ENCODE peak calls at places on chromosomes 6 and 20, in four cellular contexts. E is neural progenitor cell, C is transverse colon, P is left ventricle myocardium inferior. H is an unnamed sample.

GRCh38 chr6:46501136-46502089 is 10.2 kb upstream of the RCAN2 start:
- DNase-seq in E (no peak), C (no peak), P (no peak), H (no peak)

GRCh38 chr6:160088069-160088773 is 33.4 kb upstream of the SLC22A1 start:
- DNase-seq in E (peak; percentile 61), C (peak; percentile 74), P (peak; percentile 51), H (peak; percentile 63)

GRCh38 chr6:158867381-158868121 is 48.4 kb upstream of the EZR start:
- DNase-seq in E (no peak), C (peak; percentile 57), P (no peak), H (no peak)

GRCh38 chr6:165647041-165647440 is 16.0 kb downstream of the PDE10A start:
- DNase-seq in E (no peak), C (no peak), P (no peak), H (no peak)

GRCh38 chr6:53982361-53983050 is 128.7 kb upstream of the MLIP start:
- DNase-seq in E (no peak), C (no peak), P (no peak), H (no peak)

GRCh38 chr20:44598413-44599290 is 16.3 kb downstream of the PKIG start:
- DNase-seq in E (peak; percentile 34), C (no peak), P (peak; percentile 63), H (no peak)

GRCh38 chr6:140897804-140898573 is 1234.7 kb upstream of the GJE1 start:
- DNase-seq in E (no peak), C (peak; percentile 20), P (no peak), H (peak; percentile 91)

GRCh38 chr20:61577065-61577464 is 325.0 kb downstream of the CDH4 start:
- DNase-seq in E (no peak), C (no peak), P (no peak), H (no peak)

GRCh38 chr20:11716239-11716944 is 201.3 kb upstream of the BTBD3 start:
- DNase-seq in E (peak; percentile 64), C (no peak), P (no peak), H (peak; percentile 17)

GRCh38 chr6:4220619-4221018 is 85.2 kb upstream of the ECI2 start:
- DNase-seq in E (no peak), C (no peak), P (no peak), H (no peak)
- H3K9me3 ChIP-seq in E (no peaks in the 10 kb centered on the region), C (no peaks in the 10 kb centered on the region), P (no peaks in the 10 kb centered on the region), H (no peaks in the 10 kb centered on the region)

DNA sequence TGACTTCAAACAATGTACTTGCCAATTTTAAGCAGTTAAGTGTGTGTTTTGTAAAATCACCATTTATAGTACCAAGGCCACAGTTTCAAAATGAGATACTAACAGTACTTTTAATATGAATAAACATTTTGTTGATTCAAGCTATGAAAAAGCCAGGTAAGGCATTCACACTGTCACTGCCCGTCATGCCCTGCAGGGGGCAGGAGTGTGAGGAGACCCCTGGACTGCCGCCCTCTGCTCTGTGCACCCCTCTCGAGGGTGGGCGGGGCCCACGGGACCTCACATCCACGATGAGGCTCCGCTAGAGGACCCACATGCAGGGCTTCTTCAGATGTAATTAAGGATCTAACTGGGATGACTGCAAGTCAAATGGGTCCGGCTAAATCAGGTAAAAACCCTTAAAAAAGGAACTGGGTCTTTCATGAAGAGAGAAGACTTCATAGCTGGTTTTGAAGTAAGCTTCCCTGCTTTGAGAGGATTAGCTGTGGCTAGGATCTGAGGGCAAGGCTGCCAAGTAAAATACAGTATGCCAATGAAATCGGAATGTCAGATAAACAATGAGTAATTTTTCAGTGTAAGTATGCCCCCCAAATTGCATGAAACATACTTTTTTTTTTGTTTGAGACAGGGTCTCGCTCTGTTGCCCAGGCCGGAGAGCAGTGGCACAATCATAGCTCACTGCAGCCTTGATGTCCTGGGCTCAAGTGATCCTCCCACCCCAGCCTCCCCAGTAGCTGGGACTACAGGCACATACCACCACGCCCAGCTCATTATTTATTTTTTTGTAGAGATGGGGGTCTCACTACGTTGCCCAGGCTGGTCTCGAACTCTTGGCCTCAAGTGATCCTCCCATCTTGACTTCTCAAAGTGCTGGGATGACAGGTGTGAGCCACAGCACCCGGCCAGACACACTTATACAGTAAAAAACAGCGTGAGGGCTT is 18.7 kb downstream of the DIDO1 start:
- DNase-seq in E (peak; percentile 63), C (no peak), P (no peak), H (peak; percentile 54)
- H3K36me3 ChIP-seq in E (no peaks in the 10 kb centered on the region), C (peaks cover 76% of the 10 kb centered on the region), P (peaks cover 100% of the 10 kb centered on the region), H (peaks cover 99% of the 10 kb centered on the region)

GRCh38 chr20:50395914-50396488 is 114.2 kb upstream of the PTPN1 start:
- DNase-seq in E (no peak), C (no peak), P (no peak), H (no peak)
- H3K27ac ChIP-seq in E (no peak overlapping the region), C (peak overlapping the region; percentile 71), P (peak overlapping the region; percentile 94), H (no peak overlapping the region)

GRCh38 chr20:29079769-29080690 is 2177.4 kb upstream of the DEFB115 start:
- DNase-seq in E (no peak), C (no peak), P (no peak), H (peak; percentile 53)

GRCh38 chr20:29086938-29087337 is 2170.5 kb upstream of the DEFB115 start:
- DNase-seq in E (no peak), C (no peak), P (no peak), H (no peak)

GRCh38 chr20:29085625-29086024 is 2171.8 kb upstream of the DEFB115 start:
- DNase-seq in E (no peak), C (no peak), P (no peak), H (no peak)
- H3K9me3 ChIP-seq in E (peaks cover 40% of the 10 kb centered on the region), C (peaks cover 6% of the 10 kb centered on the region), P (peaks cover 7% of the 10 kb centered on the region), H (no peaks in the 10 kb centered on the region)

DNA sequence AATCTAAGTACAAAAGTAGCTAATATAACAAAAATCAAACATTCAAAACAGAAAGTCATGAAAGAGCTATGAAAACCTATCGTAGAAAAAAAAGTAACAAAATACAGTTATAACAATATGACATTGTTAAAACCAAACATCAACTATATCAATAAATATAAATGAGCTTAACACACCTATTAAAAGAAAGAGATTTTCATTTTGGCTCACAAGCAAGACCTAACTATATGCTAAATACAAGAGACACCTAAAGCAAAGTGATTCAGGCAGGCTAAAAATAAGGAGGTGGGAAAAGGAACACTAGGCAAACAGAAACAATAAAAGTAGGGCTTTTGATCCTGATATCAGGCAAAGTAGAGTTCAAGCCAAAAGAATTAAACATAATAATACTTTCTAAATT is 13.5 kb downstream of the ZNF322 start:
- DNase-seq in E (no peak), C (no peak), P (no peak), H (no peak)
- H3K36me3 ChIP-seq in E (peaks cover 32% of the 10 kb centered on the region), C (peaks cover 30% of the 10 kb centered on the region), P (peaks cover 50% of the 10 kb centered on the region), H (peaks cover 80% of the 10 kb centered on the region)

GRCh38 chr6:167350322-167350721 is 25.4 kb downstream of the TTLL2 start:
- DNase-seq in E (peak; percentile 25), C (no peak), P (peak; percentile 19), H (no peak)

GRCh38 chr6:167350731-167351655 is 26.1 kb downstream of the TTLL2 start:
- DNase-seq in E (peak; percentile 90), C (peak; percentile 87), P (peak; percentile 67), H (peak; percentile 81)

GRCh38 chr6:167345960-167346359 is 21.1 kb downstream of the TTLL2 start:
- DNase-seq in E (no peak), C (no peak), P (no peak), H (no peak)

GRCh38 chr6:167349816-167350215 is 24.9 kb downstream of the TTLL2 start:
- DNase-seq in E (no peak), C (no peak), P (no peak), H (no peak)

GRCh38 chr6:167351656-167352354 is 26.9 kb downstream of the TTLL2 start:
- DNase-seq in E (no peak), C (no peak), P (no peak), H (no peak)
- H3K27ac ChIP-seq in E (no peak overlapping the region), C (no peak overlapping the region), P (no peak overlapping the region), H (no peak overlapping the region)

GRCh38 chr20:24862186-24862585 is 86.9 kb upstream of the CST7 start:
- DNase-seq in E (no peak), C (no peak), P (no peak), H (no peak)
- H3K9me3 ChIP-seq in E (peaks cover 6% of the 10 kb centered on the region), C (peaks cover 6% of the 10 kb centered on the region), P (peaks cover 17% of the 10 kb centered on the region), H (peaks cover 4% of the 10 kb centered on the region)

GRCh38 chr6:35678021-35678654 is 10.6 kb downstream of the FKBP5 start:
- DNase-seq in E (no peak), C (no peak), P (no peak), H (no peak)
- H3K36me3 ChIP-seq in E (no peaks in the 10 kb centered on the region), C (peaks cover 8% of the 10 kb centered on the region), P (peaks cover 18% of the 10 kb centered on the region), H (no peaks in the 10 kb centered on the region)

DNA sequence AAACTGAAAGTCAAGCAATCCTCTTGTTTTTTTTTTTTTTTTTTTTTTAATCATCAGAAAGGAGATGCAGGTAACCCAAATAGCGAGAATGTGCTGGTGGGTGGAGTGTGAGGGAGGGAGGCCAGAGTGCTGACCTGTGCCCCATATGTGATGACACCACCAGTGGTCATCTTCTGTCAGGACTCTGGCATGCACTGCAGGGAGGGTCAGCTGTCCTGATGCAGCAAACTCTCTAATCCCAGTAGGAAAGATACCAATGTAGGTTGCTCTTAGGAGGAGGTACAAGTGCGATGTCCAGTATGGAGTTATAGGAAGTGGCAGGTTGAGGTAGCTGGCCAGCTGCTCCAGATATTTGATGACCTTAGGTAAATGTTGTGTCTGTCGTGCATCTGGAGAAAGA is 2.8 kb upstream of the CST4 start:
- DNase-seq in E (no peak), C (no peak), P (no peak), H (no peak)
- H3K27ac ChIP-seq in E (no peak overlapping the region), C (no peak overlapping the region), P (no peak overlapping the region), H (no peak overlapping the region)

H was measured in SJCRH30.